ENCODE peak calls at places on chromosome 7, in eight cellular contexts. T is stimulated activated CD8-positive, alpha-beta memory T cell treated with anti-CD3 and anti-CD28 coated beads, Interleukin-2, amount 100 ng/mL, for 48 hours; R is epithelial cell of prostate; B is NCI-H526; M is nephron progenitor cell; P is activated CD4-positive, alpha-beta T cell treated with anti-CD3 and anti-CD28 coated beads, Interleukin-2, amount 50 U/mL, for 1 hour; K is GM12865; Z is fibroblast of lung. V is an unnamed sample.

GRCh38 chr7:2729893-2730716 is 42.1 kb downstream of the AMZ1 start:
- DNase-seq in T (no peak), R (no peak), B (no peak), M (no peak), P (no peak), K (no peak), Z (peak; percentile 68), V (peak; percentile 44)

GRCh38 chr7:148058092-148058491 is 532.5 kb upstream of the C7orf33 start:
- DNase-seq in T (no peak), R (no peak), B (no peak), M (no peak), P (no peak), K (no peak), Z (no peak), V (no peak)

GRCh38 chr7:21193895-21194294 is 234.0 kb upstream of the SP4 start:
- DNase-seq in T (no peak), R (no peak), B (no peak), M (no peak), P (no peak), K (no peak), Z (no peak), V (no peak)

GRCh38 chr7:157587051-157587450 is 250.2 kb downstream of the DNAJB6 start:
- DNase-seq in T (no peak), R (no peak), B (no peak), M (no peak), P (no peak), K (no peak), Z (no peak), V (no peak)

GRCh38 chr7:116089293-116089692 is 58.7 kb upstream of the TFEC start:
- DNase-seq in T (no peak), R (no peak), B (no peak), M (no peak), P (no peak), K (no peak), Z (no peak), V (no peak)

GRCh38 chr7:28137471-28137870 is 43.1 kb downstream of the JAZF1 start:
- DNase-seq in T (no peak), R (no peak), B (no peak), M (no peak), P (no peak), K (no peak), Z (no peak), V (no peak)

GRCh38 chr7:139471740-139472353 is 11.6 kb downstream of the KLRG2 start:
- DNase-seq in T (no peak), R (no peak), B (no peak), M (no peak), P (no peak), K (no peak), Z (peak; percentile 48), V (no peak)

GRCh38 chr7:116583653-116584052 is 58.8 kb downstream of the CAV1 start:
- DNase-seq in T (no peak), R (no peak), B (no peak), M (no peak), P (no peak), K (peak; percentile 93), Z (no peak), V (no peak)

GRCh38 chr7:85103352-85103751 is 83.5 kb downstream of the SEMA3D start:
- DNase-seq in T (no peak), R (no peak), B (no peak), M (peak; percentile 29), P (no peak), K (no peak), Z (peak; percentile 32), V (no peak)